ENCODE peak calls at places on chromosomes 6 and 20, in eight cellular contexts. Q, B, W, L, M, H, D and I are unnamed samples.

GRCh38 chr20:61816606-61817005 is 249.1 kb downstream of the TAF4 start:
- DNase-seq in Q (no peak), B (no peak), W (no peak), L (no peak), M (no peak), H (no peak), D (no peak), I (no peak)

GRCh38 chr20:45826381-45827019 is 612 bp downstream of the TNNC2 start:
- DNase-seq in Q (no peak), B (peak), W (no peak), L (no peak), M (no peak), H (no peak), D (no peak), I (no peak)

GRCh38 chr6:163165922-163166321 is 248.6 kb upstream of the QKI start:
- DNase-seq in Q (no peak), B (no peak), W (no peak), L (peak), M (no peak), H (no peak), D (no peak), I (no peak)

GRCh38 chr20:58235010-58235409 is 6.6 kb upstream of the ANKRD60 start:
- DNase-seq in Q (no peak), B (peak), W (no peak), L (no peak), M (no peak), H (no peak), D (no peak), I (no peak)

GRCh38 chr6:70763754-70764153 is 96.1 kb downstream of the SMAP1 start:
- DNase-seq in Q (no peak), B (no peak), W (no peak), L (no peak), M (no peak), H (no peak), D (no peak), I (no peak)

GRCh38 chr20:8361008-8361652 is 229.1 kb downstream of the PLCB1 start:
- DNase-seq in Q (no peak), B (no peak), W (no peak), L (peak), M (peak), H (no peak), D (peak), I (no peak)

GRCh38 chr20:51084598-51084997 is 61.7 kb upstream of the KCNG1 start:
- DNase-seq in Q (no peak), B (no peak), W (no peak), L (no peak), M (no peak), H (no peak), D (no peak), I (no peak)

GRCh38 chr6:126052485-126052884 is 66.1 kb downstream of the TRMT11 start:
- DNase-seq in Q (no peak), B (no peak), W (no peak), L (no peak), M (no peak), H (no peak), D (no peak), I (no peak)

GRCh38 chr6:168442646-168443045 is 1.7 kb downstream of the SMOC2 start:
- DNase-seq in Q (no peak), B (no peak), W (no peak), L (no peak), M (no peak), H (no peak), D (no peak), I (no peak)

GRCh38 chr20:61299613-61300012 is 47.6 kb downstream of the CDH4 start:
- DNase-seq in Q (no peak), B (no peak), W (no peak), L (no peak), M (no peak), H (no peak), D (no peak), I (no peak)

GRCh38 chr6:146700078-146700686 is 101.4 kb downstream of the ADGB start:
- DNase-seq in Q (peak), B (peak), W (no peak), L (peak), M (peak), H (peak), D (peak), I (no peak)

GRCh38 chr6:157120523-157121232 is 202.6 kb downstream of the TMEM242 start:
- DNase-seq in Q (no peak), B (no peak), W (no peak), L (peak), M (no peak), H (no peak), D (no peak), I (no peak)

GRCh38 chr6:112682088-112682487 is 335.0 kb downstream of the RFPL4B start:
- DNase-seq in Q (no peak), B (no peak), W (no peak), L (no peak), M (no peak), H (no peak), D (no peak), I (no peak)

GRCh38 chr6:57305754-57306153 is 11.7 kb upstream of the PRIM2 start:
- DNase-seq in Q (no peak), B (no peak), W (no peak), L (no peak), M (no peak), H (no peak), D (peak), I (no peak)

GRCh38 chr20:33733654-33734576 is 2.1 kb downstream of the ZNF341 start:
- DNase-seq in Q (no peak), B (no peak), W (no peak), L (no peak), M (no peak), H (peak), D (peak), I (no peak)

GRCh38 chr6:158571826-158572652 is 12.1 kb downstream of the TMEM181 start:
- DNase-seq in Q (no peak), B (no peak), W (no peak), L (no peak), M (no peak), H (no peak), D (no peak), I (no peak)

GRCh38 chr6:31971279-31971992 is 502 bp downstream of the DXO start:
- DNase-seq in Q (no peak), B (no peak), W (no peak), L (no peak), M (no peak), H (no peak), D (no peak), I (no peak)

GRCh38 chr6:79802657-79803310 is 144.6 kb downstream of the ELOVL4 start:
- DNase-seq in Q (no peak), B (no peak), W (no peak), L (no peak), M (no peak), H (peak), D (no peak), I (no peak)

GRCh38 chr6:27553123-27553904 is 80.4 kb upstream of the ZNF184 start:
- DNase-seq in Q (peak), B (peak), W (no peak), L (no peak), M (peak), H (peak), D (peak), I (peak)

GRCh38 chr20:8735014-8735413 is 333.9 kb upstream of the PLCB4 start:
- DNase-seq in Q (no peak), B (no peak), W (no peak), L (no peak), M (no peak), H (no peak), D (no peak), I (no peak)

GRCh38 chr6:144320746-144321145 is 35.6 kb downstream of the UTRN start:
- DNase-seq in Q (no peak), B (no peak), W (no peak), L (no peak), M (no peak), H (no peak), D (no peak), I (no peak)

GRCh38 chr20:3766832-3767433 is 620 bp downstream of the ADISSP start:
- DNase-seq in Q (no peak), B (peak), W (no peak), L (no peak), M (no peak), H (no peak), D (no peak), I (no peak)

GRCh38 chr6:2725999-2726567 is 24.6 kb downstream of the MYLK4 start:
- DNase-seq in Q (peak), B (no peak), W (no peak), L (no peak), M (no peak), H (peak), D (no peak), I (peak)

GRCh38 chr6:39130691-39131090 is 15.7 kb upstream of the SAYSD1 start:
- DNase-seq in Q (no peak), B (no peak), W (no peak), L (no peak), M (no peak), H (no peak), D (peak), I (no peak)

GRCh38 chr6:135426833-135427232 is 70.7 kb downstream of the AHI1 start:
- DNase-seq in Q (no peak), B (no peak), W (no peak), L (no peak), M (no peak), H (no peak), D (no peak), I (no peak)

GRCh38 chr6:71375676-71376075 is 87.1 kb downstream of the OGFRL1 start:
- DNase-seq in Q (no peak), B (no peak), W (no peak), L (no peak), M (no peak), H (no peak), D (no peak), I (no peak)

GRCh38 chr20:13838664-13839063 is 53.8 kb downstream of the NDUFAF5 start:
- DNase-seq in Q (no peak), B (no peak), W (no peak), L (no peak), M (no peak), H (no peak), D (no peak), I (no peak)